ENCODE peak calls at places on chromosomes 4 and X, in nine cellular contexts. O, D, L, X, B, K, U, R and E are unnamed samples.

GRCh38 chr4:907691-908437 is 24.3 kb downstream of the GAK start:
- DNase-seq in O (no peak), L (no peak), B (peak; percentile 66), U (no peak), D (no peak), R (no peak), K (peak; percentile 73), X (no peak), E (no peak)

GRCh38 chr4:27276322-27277073 is 415.9 kb downstream of the STIM2 start:
- DNase-seq in R (no peak), U (no peak), K (no peak), O (no peak), L (no peak), B (no peak), X (no peak), D (no peak), E (no peak)

GRCh38 chr4:48902266-48902665 is 4.3 kb downstream of the OCIAD2 start:
- DNase-seq in X (peak; percentile 50), U (no peak), O (no peak), R (no peak), B (peak; percentile 10), K (no peak), L (no peak), D (no peak), E (no peak)

GRCh38 chr4:137180349-137180748 is 351.9 kb downstream of the PCDH18 start:
- DNase-seq in B (peak; percentile 12), K (no peak), R (no peak), O (no peak), U (no peak), D (no peak), X (no peak), L (no peak), E (no peak)

GRCh38 chrX:19283597-19284339 is 60.0 kb upstream of the PDHA1 start:
- DNase-seq in K (no peak), B (no peak), O (no peak), L (no peak), U (no peak), R (no peak), D (no peak), X (no peak), E (no peak)

GRCh38 chr4:137905930-137906329 is 336.2 kb downstream of the SLC7A11 start:
- DNase-seq in R (no peak), B (peak; percentile 33), K (peak; percentile 5), X (no peak), L (no peak), U (no peak), O (no peak), D (peak; percentile 2), E (no peak)

GRCh38 chrX:105220636-105221035 is at the start of gene TEX13A:
- DNase-seq in X (no peak), K (no peak), L (no peak), D (no peak), B (no peak), O (no peak), R (no peak), U (no peak), E (no peak)

GRCh38 chr4:173919196-173919595 is 364.3 kb downstream of the FBXO8 start:
- DNase-seq in U (no peak), R (no peak), D (no peak), O (no peak), K (peak; percentile 25), B (no peak), X (no peak), L (no peak), E (no peak)

GRCh38 chrX:41238543-41238942 is 95.4 kb upstream of the DDX3X start:
- DNase-seq in L (no peak), D (peak; percentile 54), O (no peak), R (no peak), B (peak; percentile 61), K (peak; percentile 55), U (no peak), X (no peak), E (no peak)

GRCh38 chr4:1881709-1882108 is 10.5 kb downstream of the NSD2 start:
- DNase-seq in O (no peak), U (no peak), X (no peak), D (no peak), K (no peak), B (no peak), L (no peak), R (no peak), E (no peak)

GRCh38 chr4:95107635-95108034 is 349.9 kb downstream of the BMPR1B start:
- DNase-seq in B (peak; percentile 48), U (no peak), K (peak; percentile 45), R (peak; percentile 76), D (peak; percentile 45), O (no peak), X (peak; percentile 70), L (no peak), E (no peak)

GRCh38 chrX:4240541-4241194 is 527.2 kb upstream of the PRKX start:
- DNase-seq in B (no peak), K (no peak), D (no peak), R (no peak), X (no peak), U (no peak), L (peak; percentile 34), O (no peak), E (no peak)

DNA sequence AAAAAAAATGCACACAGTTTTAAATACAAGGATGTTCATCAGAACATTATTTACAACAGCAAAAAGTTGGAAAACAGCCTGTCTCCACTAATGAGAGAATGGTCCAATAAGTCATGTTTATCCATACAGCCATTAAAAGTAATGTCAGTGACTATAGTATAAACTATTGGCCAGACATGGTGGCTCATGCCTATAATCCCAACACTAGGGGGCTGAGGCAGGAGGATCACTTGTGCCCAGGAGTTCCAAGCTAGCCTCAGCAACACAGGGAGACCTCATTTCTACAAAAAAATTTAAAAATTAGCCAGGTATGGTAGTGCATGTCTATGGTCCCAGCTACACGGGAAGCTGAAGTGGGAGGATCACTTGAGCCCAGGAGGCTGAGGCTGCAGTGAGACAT is 48.1 kb upstream of the IL13RA1 start:
- DNase-seq in D (no peak), X (no peak), B (no peak), O (no peak), R (no peak), K (no peak), L (no peak), U (no peak), E (no peak)
- TF ChIP-seq CTCF in D (no peak), X (no peak), B (no peak), O (no peak), R (no peak), K (no peak), L (no peak), U (no peak), E (no peak)

GRCh38 chrX:7131621-7132020 is 15.9 kb upstream of the STS start:
- DNase-seq in O (no peak), X (peak; percentile 70), L (no peak), B (no peak), K (no peak), U (no peak), R (peak; percentile 32), D (no peak), E (no peak)

GRCh38 chrX:7133036-7133412 is 14.5 kb upstream of the STS start:
- DNase-seq in K (peak; percentile 21), O (no peak), L (no peak), R (no peak), X (no peak), D (peak; percentile 45), U (no peak), B (peak; percentile 52), E (no peak)

GRCh38 chrX:7127058-7127457 is 20.5 kb upstream of the STS start:
- DNase-seq in B (no peak), K (no peak), X (no peak), L (no peak), O (no peak), R (no peak), U (no peak), D (no peak), E (no peak)

DNA sequence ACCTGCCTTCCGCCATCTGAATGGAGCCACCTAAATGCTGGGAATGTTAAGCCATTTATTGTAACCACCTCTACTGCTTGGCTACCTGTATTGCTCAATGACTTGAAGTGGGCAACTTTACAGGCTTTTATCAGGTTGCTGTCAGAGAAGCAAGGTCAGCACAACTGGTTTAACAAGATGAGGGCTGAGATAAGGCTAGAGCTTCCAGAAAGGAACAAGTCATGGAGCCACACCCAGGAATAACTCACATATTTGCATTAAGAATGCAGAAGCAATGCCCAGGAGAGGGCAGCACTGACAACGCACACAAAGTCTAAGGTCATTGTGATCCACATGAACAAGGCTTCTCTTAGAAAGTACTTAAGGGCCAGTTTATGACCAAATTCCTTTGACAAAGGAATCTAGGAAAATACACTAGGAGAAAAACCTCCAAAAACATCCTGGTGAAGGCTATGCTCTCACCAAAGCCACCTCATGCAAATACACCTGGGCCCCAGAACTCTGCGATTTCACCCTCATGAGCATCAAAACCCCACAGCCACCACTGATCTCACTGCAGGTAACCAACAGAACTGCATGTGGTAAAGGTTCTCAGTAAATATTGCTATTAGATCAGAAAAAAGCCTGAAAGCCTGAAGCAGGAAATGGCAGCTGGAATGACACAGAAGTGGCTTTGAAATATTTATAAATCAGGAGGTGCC is 15.0 kb upstream of the STS start:
- DNase-seq in D (peak; percentile 77), R (peak; percentile 89), L (peak; percentile 69), U (no peak), K (peak; percentile 79), O (peak; percentile 41), B (peak; percentile 66), X (peak; percentile 90), E (peak; percentile 16)
- TF ChIP-seq CTCF in D (peak; percentile 56), R (peak; percentile 54), L (peak; percentile 77), U (peak; percentile 74), K (peak; percentile 65), O (no peak), B (peak; percentile 46), X (peak; percentile 57), E (peak; percentile 13)

DNA sequence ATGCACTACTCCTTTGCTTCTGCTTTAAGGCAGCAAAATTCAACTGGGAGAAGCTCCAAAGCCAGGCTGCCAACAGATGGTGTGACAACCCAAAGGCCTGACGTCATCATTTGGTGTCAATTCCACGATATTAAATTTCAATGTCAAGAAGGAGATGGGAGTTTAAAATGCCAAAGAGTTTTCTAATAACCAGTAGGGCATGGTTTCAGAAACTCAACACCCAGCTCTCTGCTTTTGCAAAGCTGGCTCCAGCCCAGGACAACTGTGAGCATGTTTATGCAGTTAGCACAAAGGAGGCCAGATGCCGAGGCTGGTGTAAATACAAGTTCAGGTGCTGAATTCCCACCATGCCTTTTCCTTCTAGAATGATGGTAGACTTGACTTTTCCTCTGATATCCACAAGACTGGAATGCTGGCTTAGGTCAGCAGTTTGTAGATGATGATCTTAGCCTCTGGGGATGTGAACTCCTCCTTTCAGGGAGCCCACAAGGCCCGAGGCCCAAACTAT is 67.3 kb downstream of the AFAP1 start:
- DNase-seq in B (peak; percentile 80), R (peak; percentile 89), U (no peak), X (no peak), L (no peak), D (peak; percentile 97), K (peak; percentile 95), O (peak; percentile 46), E (no peak)
- TF ChIP-seq CTCF in B (no peak), R (no peak), U (no peak), X (no peak), L (no peak), D (no peak), K (no peak), O (no peak), E (no peak)

DNA sequence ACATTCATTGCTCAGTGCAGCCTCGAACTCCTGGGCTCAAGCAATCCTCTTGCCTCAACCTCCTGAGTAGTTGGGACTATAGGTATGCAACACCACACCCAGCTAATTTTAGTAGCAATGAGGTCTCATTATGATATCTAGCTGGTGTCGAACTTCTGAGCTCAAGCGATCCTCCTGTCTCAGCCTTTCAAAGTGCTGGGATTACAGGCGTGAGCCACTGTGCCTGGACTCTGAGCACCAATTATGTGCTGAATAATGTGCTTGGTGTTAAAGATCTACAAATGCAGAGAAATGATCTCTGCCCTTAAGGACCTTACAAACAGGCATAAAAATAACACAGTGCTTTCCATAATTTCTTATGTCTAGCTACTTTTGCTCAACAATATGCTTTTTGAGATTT is 129.0 kb upstream of the CBR4 start:
- DNase-seq in U (no peak), R (no peak), D (no peak), L (no peak), B (no peak), O (no peak), X (no peak), K (no peak), E (no peak)
- TF ChIP-seq CTCF in U (no peak), R (no peak), D (no peak), L (no peak), B (no peak), O (no peak), X (no peak), K (no peak), E (no peak)